ENCODE peak calls at places on chromosomes 12 and 14, in nine cellular contexts. R is astrocyte; K is ovary; L is left ventricle myocardium inferior; O is naive thymus-derived CD4-positive, alpha-beta T cell; D is CD8-positive, alpha-beta T cell; S is GM23248; P is right lobe of liver; Q is fibroblast of lung. N is an unnamed sample. For H3K4me1, the result is how much of the 10 kb centered on the place peaks cover.

GRCh38 chr12:13161172-13161571 is 35.4 kb upstream of the EMP1 start:
- DNase-seq in R (no peak), K (no peak), L (no peak), O (no peak), D (no peak), S (peak), P (no peak), Q (no peak), N (no peak)

GRCh38 chr12:98828802-98829600 is 183.9 kb downstream of the APAF1 start:
- DNase-seq in R (no peak), K (no peak), L (no peak), O (no peak), D (no peak), S (no peak), P (no peak), Q (no peak), N (no peak)

GRCh38 chr12:104063712-104064030 is 660 bp upstream of the HCFC2 start:
- DNase-seq in R (peak), K (no peak), L (no peak), O (no peak), D (no peak), S (no peak), P (no peak), Q (no peak), N (no peak)

GRCh38 chr14:97058071-97058470 is 260.9 kb downstream of the VRK1 start:
- DNase-seq in R (no peak), K (no peak), L (no peak), O (no peak), D (no peak), S (no peak), P (no peak), Q (no peak), N (no peak)

GRCh38 chr12:55972045-55972843 is 1.6 kb upstream of the RAB5B start:
- DNase-seq in R (peak), K (no peak), L (no peak), O (no peak), D (no peak), S (peak), P (no peak), Q (peak), N (peak)

GRCh38 chr12:65269603-65270002 is 8.9 kb upstream of the MSRB3 start:
- DNase-seq in R (no peak), K (no peak), L (no peak), O (no peak), D (no peak), S (peak), P (no peak), Q (peak), N (no peak)

GRCh38 chr12:32336261-32336660 is 63.1 kb upstream of the FGD4 start:
- DNase-seq in R (no peak), K (no peak), L (no peak), O (no peak), D (no peak), S (peak), P (no peak), Q (peak), N (no peak)

GRCh38 chr12:28497889-28498411 is 307.7 kb downstream of the CCDC91 start:
- DNase-seq in R (peak), K (no peak), L (no peak), O (no peak), D (no peak), S (peak), P (no peak), Q (peak), N (peak)

GRCh38 chr12:130813436-130813835 is 25.6 kb downstream of the STX2 start:
- DNase-seq in R (no peak), K (no peak), L (no peak), O (no peak), D (no peak), S (no peak), P (no peak), Q (no peak), N (no peak)

GRCh38 chr12:75765170-75766059 is 254.0 kb upstream of the KRR1 start:
- DNase-seq in R (no peak), K (no peak), L (no peak), O (no peak), D (no peak), S (no peak), P (no peak), Q (no peak), N (no peak)

GRCh38 chr12:102522768-102523167 is 42.4 kb upstream of the IGF1 start:
- DNase-seq in R (no peak), K (no peak), L (no peak), O (no peak), D (no peak), S (no peak), P (no peak), Q (no peak), N (no peak)

GRCh38 chr12:39375206-39375808 is 67.6 kb downstream of the KIF21A start:
- DNase-seq in R (peak), K (no peak), L (no peak), O (no peak), D (no peak), S (no peak), P (no peak), Q (no peak), N (no peak)

GRCh38 chr14:90608925-90609324 is 207.3 kb downstream of the TTC7B start:
- DNase-seq in R (no peak), K (no peak), L (no peak), O (no peak), D (no peak), S (no peak), P (no peak), Q (no peak), N (no peak)

GRCh38 chr12:66132408-66132807 is 1.9 kb upstream of the LLPH start:
- DNase-seq in R (peak), K (no peak), L (no peak), O (no peak), D (no peak), S (peak), P (no peak), Q (peak), N (peak)

GRCh38 chr12:129150721-129151120 is 297.4 kb downstream of the GLT1D1 start:
- DNase-seq in R (no peak), K (no peak), L (no peak), O (no peak), D (no peak), S (no peak), P (no peak), Q (no peak), N (no peak)

DNA sequence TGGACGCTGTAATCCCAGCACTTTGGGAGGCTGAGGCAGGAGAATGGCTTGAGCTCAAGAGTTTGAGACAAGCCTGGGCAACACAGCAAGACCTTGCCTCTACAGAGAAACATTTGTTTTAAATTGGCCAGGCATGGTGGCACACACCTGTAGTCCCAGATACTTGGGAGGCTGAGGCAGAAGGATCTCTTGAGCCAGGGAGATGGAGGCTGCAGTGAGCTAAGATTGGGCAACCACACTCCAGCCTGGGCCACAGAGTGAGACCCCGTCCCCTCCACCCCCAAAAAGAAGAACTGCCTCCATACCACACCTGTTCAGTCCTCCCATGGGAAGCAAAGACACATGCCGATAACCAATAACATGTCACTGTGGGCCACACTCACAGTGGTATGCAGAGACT is 19.2 kb downstream of the CCDC85C start:
- DNase-seq in R (no peak), K (no peak), L (no peak), O (no peak), D (no peak), S (no peak), P (no peak), Q (no peak), N (no peak)
- H3K4me1 ChIP-seq in R (under half), K (under half), L (half or more), O (under half), D (under half), S (under half), P (under half), Q (under half), N (half or more)

DNA sequence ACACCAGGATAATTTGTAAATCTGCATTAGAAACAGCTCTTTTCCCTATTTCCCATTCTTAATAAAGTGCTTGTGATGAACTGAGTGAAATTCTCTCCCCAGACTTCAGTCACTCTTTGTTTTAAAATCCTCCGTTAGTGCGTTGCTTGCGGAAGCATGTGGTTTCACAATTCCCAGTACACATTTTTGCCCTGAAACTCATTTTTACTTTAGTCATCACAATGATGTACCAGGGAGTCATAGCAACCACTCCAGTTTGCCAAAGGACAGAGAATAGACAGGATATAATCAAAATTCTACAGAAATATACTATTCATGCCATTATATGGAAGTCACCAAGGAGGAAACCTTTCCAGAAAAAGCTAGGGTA is 57.9 kb downstream of the GPR135 start:
- DNase-seq in R (peak), K (no peak), L (no peak), O (no peak), D (no peak), S (peak), P (no peak), Q (peak), N (no peak)
- H3K27ac ChIP-seq in R (peak), K (no peak), L (peak), O (no peak), D (no peak), S (peak), P (peak), Q (peak), N (peak)

GRCh38 chr14:75049136-75049535 is 2.1 kb downstream of the MLH3 start:
- DNase-seq in R (no peak), K (no peak), L (no peak), O (no peak), D (no peak), S (peak), P (no peak), Q (peak), N (no peak)
- H3K4me1 ChIP-seq in R (under half), K (under half), L (under half), O (under half), D (under half), S (half or more), P (under half), Q (under half), N (under half)

GRCh38 chr12:132603240-132604107 is 6.9 kb downstream of the LRCOL1 start:
- DNase-seq in R (no peak), K (no peak), L (no peak), O (no peak), D (no peak), S (no peak), P (peak), Q (no peak), N (no peak)
- H3K27ac ChIP-seq in R (no peak), K (no peak), L (peak), O (no peak), D (no peak), S (no peak), P (peak), Q (no peak), N (no peak)

GRCh38 chr12:46368138-46368537 is 4.4 kb downstream of the SLC38A2 start:
- DNase-seq in R (no peak), K (no peak), L (no peak), O (no peak), D (no peak), S (no peak), P (no peak), Q (no peak), N (no peak)

GRCh38 chr12:46369474-46370379 is 2.8 kb downstream of the SLC38A2 start:
- DNase-seq in R (no peak), K (no peak), L (no peak), O (no peak), D (no peak), S (no peak), P (no peak), Q (no peak), N (no peak)

GRCh38 chr12:46369095-46369473 is 3.5 kb downstream of the SLC38A2 start:
- DNase-seq in R (no peak), K (no peak), L (no peak), O (no peak), D (no peak), S (no peak), P (no peak), Q (no peak), N (no peak)

GRCh38 chr12:46367351-46368029 is 5.1 kb downstream of the SLC38A2 start:
- DNase-seq in R (no peak), K (no peak), L (no peak), O (no peak), D (no peak), S (no peak), P (no peak), Q (no peak), N (no peak)

DNA sequence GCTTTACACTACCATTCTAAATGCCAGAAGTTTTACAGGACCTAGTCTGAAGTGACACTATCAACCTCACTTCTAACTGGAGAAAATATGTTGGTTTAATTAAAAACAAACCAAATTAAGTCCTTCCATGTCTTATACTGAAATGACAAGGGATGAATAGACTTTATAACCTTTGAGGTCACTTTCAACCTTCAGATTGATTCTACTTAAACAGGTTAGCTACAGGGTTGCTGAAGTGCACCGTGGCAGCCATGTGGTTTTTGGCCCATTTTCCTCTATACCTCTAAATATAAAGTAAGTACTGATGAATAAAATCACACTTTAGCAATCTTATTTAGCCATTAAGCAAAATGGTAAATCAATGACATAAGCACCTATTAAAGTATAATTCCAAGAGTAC is 3.9 kb downstream of the SLC38A2 start:
- DNase-seq in R (no peak), K (no peak), L (no peak), O (no peak), D (no peak), S (no peak), P (no peak), Q (no peak), N (no peak)
- H3K4me1 ChIP-seq in R (under half), K (under half), L (half or more), O (under half), D (half or more), S (under half), P (half or more), Q (under half), N (half or more)

DNA sequence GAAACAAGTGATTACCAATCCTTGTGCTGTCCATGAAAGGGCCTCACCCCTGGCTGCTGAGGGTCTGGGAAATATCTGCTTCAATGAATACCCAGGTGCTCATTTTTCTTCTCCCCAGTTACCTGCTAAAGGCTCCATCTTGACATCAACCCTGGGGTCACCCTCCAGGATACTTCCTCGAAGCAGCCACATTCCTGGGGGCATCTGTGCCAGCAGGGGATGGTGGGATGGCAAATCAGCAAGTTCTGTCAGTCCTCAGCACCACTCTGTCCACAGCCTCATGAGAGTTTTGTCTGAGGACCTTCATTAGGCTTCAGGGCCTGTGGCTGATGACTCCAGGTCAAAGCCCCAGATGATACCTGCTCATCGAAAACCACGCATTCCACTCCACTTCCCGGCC is 124.8 kb downstream of the ZFP36L1 start:
- DNase-seq in R (no peak), K (peak), L (no peak), O (no peak), D (no peak), S (no peak), P (no peak), Q (no peak), N (no peak)
- H3K27ac ChIP-seq in R (no peak), K (no peak), L (peak), O (no peak), D (no peak), S (peak), P (peak), Q (no peak), N (no peak)

N was measured in SJSA1.